ENCODE peak calls at places on chromosomes 6 and 20, in five cellular contexts. A is ovary; J is tibial artery; F is left lung; R is effector memory CD4-positive, alpha-beta T cell. L is an unnamed sample.

GRCh38 chr20:14470231-14470894 is 133.0 kb upstream of the FLRT3 start:
- DNase-seq in A (no peak), J (no peak), F (peak; percentile 19), R (no peak), L (no peak)

GRCh38 chr6:34247481-34248197 is 1.2 kb downstream of the SMIM29 start:
- DNase-seq in A (no peak), J (peak; percentile 67), F (peak; percentile 71), R (no peak), L (no peak)

GRCh38 chr6:151683381-151683780 is 124.1 kb upstream of the ESR1 start:
- DNase-seq in A (no peak), J (no peak), F (no peak), R (no peak), L (no peak)

GRCh38 chr6:43491750-43492661 is 14.6 kb downstream of the TJAP1 start:
- DNase-seq in A (peak; percentile 81), J (peak; percentile 88), F (peak; percentile 89), R (no peak), L (no peak)

GRCh38 chr20:4585104-4585753 is 136.5 kb upstream of the PRND start:
- DNase-seq in A (no peak), J (no peak), F (no peak), R (no peak), L (no peak)

GRCh38 chr20:9220874-9221547 is 152.1 kb downstream of the PLCB4 start:
- DNase-seq in A (no peak), J (no peak), F (no peak), R (no peak), L (no peak)

GRCh38 chr6:129696843-129697242 is 13.1 kb downstream of the ARHGAP18 start:
- DNase-seq in A (no peak), J (no peak), F (no peak), R (no peak), L (no peak)

GRCh38 chr6:22980446-22980845 is 411.1 kb downstream of the HDGFL1 start:
- DNase-seq in A (no peak), J (no peak), F (no peak), R (no peak), L (no peak)

GRCh38 chr6:51384736-51385135 is 566.1 kb downstream of the TFAP2B start:
- DNase-seq in A (no peak), J (no peak), F (no peak), R (no peak), L (no peak)

GRCh38 chr6:150987371-150987828 is 121.9 kb downstream of the MTHFD1L start:
- DNase-seq in A (no peak), J (no peak), F (no peak), R (no peak), L (no peak)

GRCh38 chr20:5886788-5887187 is 63.5 kb downstream of the TRMT6 start:
- DNase-seq in A (no peak), J (no peak), F (no peak), R (no peak), L (no peak)

GRCh38 chr6:26115226-26115625 is 28.0 kb downstream of the HFE start:
- DNase-seq in A (no peak), J (no peak), F (no peak), R (no peak), L (no peak)

GRCh38 chr6:141048451-141048850 is 1084.3 kb upstream of the GJE1 start:
- DNase-seq in A (no peak), J (no peak), F (no peak), R (no peak), L (no peak)

GRCh38 chr6:88490195-88490594 is 324.0 kb upstream of the CNR1 start:
- DNase-seq in A (no peak), J (no peak), F (no peak), R (no peak), L (no peak)

DNA sequence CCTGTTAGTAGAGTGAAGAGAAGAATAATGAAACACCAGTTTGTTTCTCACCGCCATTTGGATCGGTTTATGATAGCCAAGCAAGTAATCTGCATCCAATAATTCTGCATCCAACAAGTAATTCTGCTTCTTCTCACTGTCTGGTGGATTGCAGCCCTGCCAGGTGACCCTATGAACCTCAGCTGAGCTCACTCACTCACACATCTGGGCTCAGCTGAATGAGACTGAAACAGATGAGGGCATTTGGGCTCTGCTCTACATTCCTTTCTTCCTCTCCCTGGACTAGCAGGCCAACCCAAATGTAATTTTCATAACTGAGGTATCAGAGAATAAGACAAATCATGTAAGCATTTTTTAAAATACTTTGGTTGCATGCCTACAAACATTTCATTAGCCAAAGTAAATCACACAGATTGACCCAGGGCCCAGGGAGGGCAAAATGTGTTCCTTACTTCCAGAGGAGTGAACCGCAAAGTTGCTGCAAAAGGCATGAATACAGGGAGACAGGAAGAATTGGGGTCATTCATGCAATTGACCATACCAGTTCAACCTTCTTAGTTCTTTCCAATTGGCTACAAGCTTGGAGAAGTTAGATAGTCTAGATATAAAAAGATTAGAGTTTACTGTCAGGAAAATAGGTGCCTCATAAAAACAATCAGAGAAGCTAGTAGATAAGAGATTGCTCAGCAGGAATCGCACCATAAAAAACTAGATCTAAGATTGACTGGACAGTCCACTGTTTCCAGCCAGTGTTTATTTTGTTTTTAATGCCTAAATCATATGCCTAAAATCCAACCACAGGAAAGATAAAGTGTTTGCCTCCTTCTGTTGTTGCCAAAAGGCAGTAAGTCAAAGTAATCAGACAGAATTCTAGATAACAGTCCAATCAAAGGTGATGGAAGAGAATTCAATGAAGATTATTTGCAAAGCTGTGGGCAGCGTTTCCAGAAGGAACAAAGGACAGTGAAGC is 43.7 kb downstream of the CBLN4 start:
- DNase-seq in A (peak; percentile 62), J (no peak), F (no peak), R (no peak), L (no peak)
- H3K9me3 ChIP-seq in A (no peaks in the 10 kb centered on the region), J (no peaks in the 10 kb centered on the region), F (no peaks in the 10 kb centered on the region), R (no peaks in the 10 kb centered on the region), L (no peaks in the 10 kb centered on the region)

GRCh38 chr6:169378620-169379381 is 125.2 kb upstream of the THBS2 start:
- DNase-seq in A (no peak), J (no peak), F (no peak), R (no peak), L (no peak)
- H3K9me3 ChIP-seq in A (no peaks in the 10 kb centered on the region), J (peaks cover 6% of the 10 kb centered on the region), F (no peaks in the 10 kb centered on the region), R (no peaks in the 10 kb centered on the region), L (no peaks in the 10 kb centered on the region)

DNA sequence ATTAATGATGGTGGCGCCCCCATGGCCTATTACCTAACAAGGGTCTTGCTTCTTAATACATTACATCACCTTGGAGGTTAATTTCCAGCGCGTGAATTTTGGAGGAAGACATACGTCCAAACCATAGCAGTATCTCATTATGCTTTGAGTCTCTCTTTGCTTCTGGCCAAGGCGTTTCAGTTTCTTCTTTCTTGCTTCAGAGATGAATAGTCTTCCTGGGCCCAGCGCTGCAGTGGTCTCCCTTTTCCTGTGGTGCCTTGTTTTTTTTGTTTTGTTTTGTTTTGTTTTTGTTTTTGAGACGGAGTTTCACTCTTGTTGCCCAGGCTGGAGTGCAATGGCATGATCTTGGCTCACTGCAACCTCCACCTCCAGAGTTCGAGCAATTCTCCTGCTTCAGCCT is 268.4 kb downstream of the SOX4 start:
- DNase-seq in A (no peak), J (no peak), F (no peak), R (no peak), L (no peak)
- H3K9me3 ChIP-seq in A (no peaks in the 10 kb centered on the region), J (no peaks in the 10 kb centered on the region), F (no peaks in the 10 kb centered on the region), R (no peaks in the 10 kb centered on the region), L (no peaks in the 10 kb centered on the region)

DNA sequence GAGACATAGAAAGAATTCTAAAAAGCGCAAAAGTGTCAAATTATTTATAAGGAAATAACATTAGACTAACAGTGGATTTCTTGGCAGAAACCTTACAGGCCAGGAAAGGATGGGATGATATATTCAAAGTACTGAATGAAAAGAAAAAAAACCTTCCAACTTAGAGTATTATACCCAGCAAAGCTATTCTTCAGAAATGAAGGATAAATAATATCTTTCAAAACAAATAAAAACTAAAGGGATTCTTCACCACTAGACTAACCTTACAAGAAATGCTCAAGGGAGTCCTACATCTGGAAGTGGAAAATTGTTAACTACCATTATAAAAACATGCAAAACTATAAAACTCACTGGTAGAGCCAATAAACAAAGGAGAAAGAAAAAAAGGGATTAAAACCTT is 65.8 kb downstream of the SLC22A2 start:
- DNase-seq in A (no peak), J (no peak), F (no peak), R (no peak), L (no peak)
- H3K9me3 ChIP-seq in A (no peaks in the 10 kb centered on the region), J (peaks cover 25% of the 10 kb centered on the region), F (no peaks in the 10 kb centered on the region), R (peaks cover 6% of the 10 kb centered on the region), L (no peaks in the 10 kb centered on the region)

DNA sequence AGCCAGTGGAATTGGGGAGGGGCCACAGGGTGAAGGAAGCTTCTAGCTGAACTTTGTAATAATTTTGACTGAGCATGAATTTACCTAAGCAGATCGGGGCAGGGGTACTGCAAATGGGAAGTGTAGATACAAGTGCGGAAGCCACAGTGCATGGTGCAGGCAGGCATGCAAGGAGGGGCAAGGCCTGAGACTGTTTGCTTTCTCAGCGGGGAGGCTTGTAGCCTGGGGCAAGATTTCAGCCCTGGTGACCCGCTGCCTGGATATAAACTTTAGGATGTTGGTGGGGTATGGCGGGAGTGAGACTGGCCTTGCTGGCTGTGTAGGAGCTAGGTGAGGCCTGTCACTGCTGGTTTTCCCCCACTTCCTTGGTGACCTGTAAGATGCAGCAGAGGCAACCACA is 266.4 kb upstream of the PREP start:
- DNase-seq in A (no peak), J (no peak), F (no peak), R (no peak), L (no peak)
- H3K9me3 ChIP-seq in A (no peaks in the 10 kb centered on the region), J (no peaks in the 10 kb centered on the region), F (no peaks in the 10 kb centered on the region), R (no peaks in the 10 kb centered on the region), L (no peaks in the 10 kb centered on the region)

GRCh38 chr6:164359441-164359840 is 944.9 kb downstream of the QKI start:
- DNase-seq in A (no peak), J (no peak), F (no peak), R (no peak), L (no peak)
- H3K9me3 ChIP-seq in A (no peaks in the 10 kb centered on the region), J (peaks cover 18% of the 10 kb centered on the region), F (no peaks in the 10 kb centered on the region), R (no peaks in the 10 kb centered on the region), L (no peaks in the 10 kb centered on the region)

GRCh38 chr6:168456907-168457771 is 16.2 kb downstream of the SMOC2 start:
- DNase-seq in A (no peak), J (no peak), F (no peak), R (no peak), L (no peak)

GRCh38 chr6:168458101-168458500 is 17.1 kb downstream of the SMOC2 start:
- DNase-seq in A (no peak), J (no peak), F (no peak), R (no peak), L (no peak)

GRCh38 chr6:168459572-168459971 is 18.6 kb downstream of the SMOC2 start:
- DNase-seq in A (no peak), J (no peak), F (no peak), R (no peak), L (no peak)

GRCh38 chr6:168468046-168468445 is 27.1 kb downstream of the SMOC2 start:
- DNase-seq in A (no peak), J (no peak), F (no peak), R (no peak), L (no peak)

GRCh38 chr6:168462454-168462853 is 21.5 kb downstream of the SMOC2 start:
- DNase-seq in A (no peak), J (no peak), F (no peak), R (no peak), L (no peak)
- H3K9me3 ChIP-seq in A (no peaks in the 10 kb centered on the region), J (no peaks in the 10 kb centered on the region), F (no peaks in the 10 kb centered on the region), R (no peaks in the 10 kb centered on the region), L (no peaks in the 10 kb centered on the region)

GRCh38 chr6:137181876-137182653 is 8.6 kb upstream of the IL22RA2 start:
- DNase-seq in A (no peak), J (no peak), F (no peak), R (no peak), L (no peak)
- H3K9me3 ChIP-seq in A (no peaks in the 10 kb centered on the region), J (peaks cover 31% of the 10 kb centered on the region), F (peaks cover 3% of the 10 kb centered on the region), R (no peaks in the 10 kb centered on the region), L (no peaks in the 10 kb centered on the region)